ENCODE peak calls at places on chromosome 19, in seven cellular contexts. One of them, this sample, is unnamed.

GRCh38 chr19:42401365-42402303 is 11.5 kb upstream of the CNFN start:
- DNase-seq in tibial nerve: peak
- DNase-seq in pancreas: peak
- DNase-seq in bronchial epithelial cell: peak
- DNase-seq in EH: peak
- DNase-seq in AG08395: peak
- DNase-seq in transverse colon: peak
- DNase-seq in this sample: peak

GRCh38 chr19:3291644-3292043 is 67.2 kb downstream of the CELF5 start:
- DNase-seq in tibial nerve: no peak
- DNase-seq in pancreas: no peak
- DNase-seq in bronchial epithelial cell: no peak
- DNase-seq in EH: no peak
- DNase-seq in AG08395: no peak
- DNase-seq in transverse colon: no peak
- DNase-seq in this sample: no peak

GRCh38 chr19:4575267-4575793 is 15.8 kb upstream of the SEMA6B start:
- DNase-seq in tibial nerve: no peak
- DNase-seq in pancreas: no peak
- DNase-seq in bronchial epithelial cell: peak
- DNase-seq in EH: peak
- DNase-seq in AG08395: peak
- DNase-seq in transverse colon: no peak
- DNase-seq in this sample: peak

GRCh38 chr19:3573162-3573857 is 566 bp downstream of the HMG20B start:
- DNase-seq in tibial nerve: no peak
- DNase-seq in pancreas: no peak
- DNase-seq in bronchial epithelial cell: no peak
- DNase-seq in EH: no peak
- DNase-seq in AG08395: no peak
- DNase-seq in transverse colon: no peak
- DNase-seq in this sample: no peak

GRCh38 chr19:10209305-10209704 is 14.6 kb upstream of the DNMT1 start:
- DNase-seq in tibial nerve: no peak
- DNase-seq in pancreas: no peak
- DNase-seq in bronchial epithelial cell: peak
- DNase-seq in EH: peak
- DNase-seq in AG08395: no peak
- DNase-seq in transverse colon: no peak
- DNase-seq in this sample: peak

GRCh38 chr19:14476663-14477401 is 1.7 kb upstream of the PTGER1 start:
- DNase-seq in tibial nerve: no peak
- DNase-seq in pancreas: no peak
- DNase-seq in bronchial epithelial cell: peak
- DNase-seq in EH: peak
- DNase-seq in AG08395: peak
- DNase-seq in transverse colon: peak
- DNase-seq in this sample: peak

GRCh38 chr19:31596751-31597150 is 247.5 kb upstream of the TSHZ3 start:
- DNase-seq in tibial nerve: no peak
- DNase-seq in pancreas: no peak
- DNase-seq in bronchial epithelial cell: no peak
- DNase-seq in EH: no peak
- DNase-seq in AG08395: no peak
- DNase-seq in transverse colon: no peak
- DNase-seq in this sample: no peak

GRCh38 chr19:18800079-18800478 is 9.0 kb upstream of the COMP start:
- DNase-seq in tibial nerve: no peak
- DNase-seq in pancreas: no peak
- DNase-seq in bronchial epithelial cell: no peak
- DNase-seq in EH: no peak
- DNase-seq in AG08395: no peak
- DNase-seq in transverse colon: no peak
- DNase-seq in this sample: no peak

GRCh38 chr19:5141278-5141925 is 172.5 kb downstream of the KDM4B start:
- DNase-seq in tibial nerve: no peak
- DNase-seq in pancreas: peak
- DNase-seq in bronchial epithelial cell: peak
- DNase-seq in EH: no peak
- DNase-seq in AG08395: no peak
- DNase-seq in transverse colon: no peak
- DNase-seq in this sample: no peak

GRCh38 chr19:58513694-58514563 is 2.1 kb upstream of the SLC27A5 start:
- DNase-seq in tibial nerve: peak
- DNase-seq in pancreas: peak
- DNase-seq in bronchial epithelial cell: peak
- DNase-seq in EH: peak
- DNase-seq in AG08395: peak
- DNase-seq in transverse colon: peak
- DNase-seq in this sample: peak

GRCh38 chr19:49949735-49950589 is 11.0 kb downstream of the SIGLEC11 start:
- DNase-seq in tibial nerve: no peak
- DNase-seq in pancreas: no peak
- DNase-seq in bronchial epithelial cell: no peak
- DNase-seq in EH: peak
- DNase-seq in AG08395: no peak
- DNase-seq in transverse colon: no peak
- DNase-seq in this sample: no peak

GRCh38 chr19:39515551-39516191 is 732 bp downstream of the SELENOV start:
- DNase-seq in tibial nerve: no peak
- DNase-seq in pancreas: peak
- DNase-seq in bronchial epithelial cell: no peak
- DNase-seq in EH: no peak
- DNase-seq in AG08395: no peak
- DNase-seq in transverse colon: no peak
- DNase-seq in this sample: no peak

GRCh38 chr19:10299545-10300458 is 9.8 kb downstream of the ZGLP1 start:
- DNase-seq in tibial nerve: no peak
- DNase-seq in pancreas: peak
- DNase-seq in bronchial epithelial cell: no peak
- DNase-seq in EH: peak
- DNase-seq in AG08395: no peak
- DNase-seq in transverse colon: no peak
- DNase-seq in this sample: no peak

GRCh38 chr19:7188682-7189629 is 105.3 kb downstream of the INSR start:
- DNase-seq in tibial nerve: no peak
- DNase-seq in pancreas: no peak
- DNase-seq in bronchial epithelial cell: no peak
- DNase-seq in EH: no peak
- DNase-seq in AG08395: no peak
- DNase-seq in transverse colon: no peak
- DNase-seq in this sample: no peak

GRCh38 chr19:41930926-41931592 is 2.8 kb upstream of the ERFL start:
- DNase-seq in tibial nerve: no peak
- DNase-seq in pancreas: no peak
- DNase-seq in bronchial epithelial cell: no peak
- DNase-seq in EH: no peak
- DNase-seq in AG08395: no peak
- DNase-seq in transverse colon: no peak
- DNase-seq in this sample: no peak